ENCODE peak calls at places on chromosomes 5 and 9, in five cellular contexts. One of them, this sample, is unnamed.

GRCh38 chr9:93594041-93594756 is 17.8 kb downstream of the PHF2 start:
- DNase-seq in fibroblast of lung: no peak
- DNase-seq in CD8-positive, alpha-beta T cell: no peak
- DNase-seq in transverse colon: peak; percentile 90
- DNase-seq in Peyer's patch: peak; percentile 77
- DNase-seq in this sample: no peak

GRCh38 chr5:173884402-173885053 is 3.6 kb upstream of the CPEB4 start:
- DNase-seq in CD8-positive, alpha-beta T cell: peak; percentile 18
- DNase-seq in transverse colon: peak; percentile 77
- DNase-seq in Peyer's patch: peak; percentile 66
- DNase-seq in fibroblast of lung: no peak
- DNase-seq in this sample: no peak

GRCh38 chr9:120882935-120883607 is 6.1 kb upstream of the PHF19 start:
- DNase-seq in transverse colon: no peak
- DNase-seq in CD8-positive, alpha-beta T cell: no peak
- DNase-seq in fibroblast of lung: no peak
- DNase-seq in Peyer's patch: no peak
- DNase-seq in this sample: no peak

GRCh38 chr5:36158144-36158543 is 6.2 kb downstream of the SKP2 start:
- DNase-seq in CD8-positive, alpha-beta T cell: no peak
- DNase-seq in Peyer's patch: no peak
- DNase-seq in transverse colon: no peak
- DNase-seq in fibroblast of lung: no peak
- DNase-seq in this sample: peak; percentile 92

GRCh38 chr5:125372694-125373621 is 626.5 kb upstream of the ZNF608 start:
- DNase-seq in CD8-positive, alpha-beta T cell: no peak
- DNase-seq in fibroblast of lung: peak; percentile 55
- DNase-seq in transverse colon: no peak
- DNase-seq in Peyer's patch: no peak
- DNase-seq in this sample: peak; percentile 47

GRCh38 chr5:171893290-171893890 is 107.8 kb downstream of the SMIM23 start:
- DNase-seq in Peyer's patch: no peak
- DNase-seq in transverse colon: no peak
- DNase-seq in CD8-positive, alpha-beta T cell: no peak
- DNase-seq in fibroblast of lung: peak; percentile 68
- DNase-seq in this sample: no peak

GRCh38 chr9:25003686-25004085 is 458.0 kb upstream of the IZUMO3 start:
- DNase-seq in CD8-positive, alpha-beta T cell: no peak
- DNase-seq in Peyer's patch: no peak
- DNase-seq in fibroblast of lung: no peak
- DNase-seq in transverse colon: no peak
- DNase-seq in this sample: no peak

GRCh38 chr5:98605010-98605425 is 168.4 kb upstream of the RGMB start:
- DNase-seq in CD8-positive, alpha-beta T cell: no peak
- DNase-seq in Peyer's patch: no peak
- DNase-seq in fibroblast of lung: no peak
- DNase-seq in transverse colon: no peak
- DNase-seq in this sample: no peak

GRCh38 chr5:63803165-63803564 is 159.1 kb downstream of the HTR1A start:
- DNase-seq in Peyer's patch: no peak
- DNase-seq in fibroblast of lung: no peak
- DNase-seq in CD8-positive, alpha-beta T cell: no peak
- DNase-seq in transverse colon: no peak
- DNase-seq in this sample: no peak
- H3K9me3 ChIP-seq in Peyer's patch: no peaks in the 10 kb centered on the region
- H3K9me3 ChIP-seq in fibroblast of lung: no peaks in the 10 kb centered on the region
- H3K9me3 ChIP-seq in CD8-positive, alpha-beta T cell: no peaks in the 10 kb centered on the region
- H3K9me3 ChIP-seq in transverse colon: no peaks in the 10 kb centered on the region
- H3K9me3 ChIP-seq in this sample: no peaks in the 10 kb centered on the region

GRCh38 chr9:109653470-109653869 is 126.5 kb upstream of the PALM2AKAP2 start:
- DNase-seq in Peyer's patch: no peak
- DNase-seq in fibroblast of lung: no peak
- DNase-seq in transverse colon: no peak
- DNase-seq in CD8-positive, alpha-beta T cell: no peak
- DNase-seq in this sample: no peak
- TF ChIP-seq CTCF in Peyer's patch: no peak
- TF ChIP-seq CTCF in fibroblast of lung: peak; percentile 9
- TF ChIP-seq CTCF in transverse colon: no peak
- TF ChIP-seq CTCF in CD8-positive, alpha-beta T cell: no peak
- TF ChIP-seq CTCF in this sample: no peak

GRCh38 chr9:89274838-89275237 is 36.2 kb upstream of the CKS2 start:
- DNase-seq in Peyer's patch: no peak
- DNase-seq in CD8-positive, alpha-beta T cell: no peak
- DNase-seq in fibroblast of lung: peak; percentile 95
- DNase-seq in transverse colon: no peak
- DNase-seq in this sample: no peak

GRCh38 chr9:89278551-89278950 is 32.4 kb upstream of the CKS2 start:
- DNase-seq in CD8-positive, alpha-beta T cell: no peak
- DNase-seq in transverse colon: no peak
- DNase-seq in fibroblast of lung: peak; percentile 12
- DNase-seq in Peyer's patch: no peak
- DNase-seq in this sample: no peak

GRCh38 chr9:89278997-89279739 is 31.8 kb upstream of the CKS2 start:
- DNase-seq in CD8-positive, alpha-beta T cell: no peak
- DNase-seq in Peyer's patch: no peak
- DNase-seq in transverse colon: no peak
- DNase-seq in fibroblast of lung: peak; percentile 84
- DNase-seq in this sample: peak; percentile 45

GRCh38 chr9:89277454-89277853 is 33.5 kb upstream of the CKS2 start:
- DNase-seq in CD8-positive, alpha-beta T cell: no peak
- DNase-seq in transverse colon: peak; percentile 13
- DNase-seq in Peyer's patch: no peak
- DNase-seq in fibroblast of lung: peak; percentile 63
- DNase-seq in this sample: no peak

GRCh38 chr9:89277043-89277442 is 34.0 kb upstream of the CKS2 start:
- DNase-seq in fibroblast of lung: no peak
- DNase-seq in Peyer's patch: no peak
- DNase-seq in CD8-positive, alpha-beta T cell: no peak
- DNase-seq in transverse colon: no peak
- DNase-seq in this sample: no peak
- H3K9me3 ChIP-seq in fibroblast of lung: no peaks in the 10 kb centered on the region
- H3K9me3 ChIP-seq in Peyer's patch: peaks cover 19% of the 10 kb centered on the region
- H3K9me3 ChIP-seq in CD8-positive, alpha-beta T cell: peaks cover 4% of the 10 kb centered on the region
- H3K9me3 ChIP-seq in transverse colon: peaks cover 20% of the 10 kb centered on the region
- H3K9me3 ChIP-seq in this sample: peaks cover 4% of the 10 kb centered on the region

GRCh38 chr9:96564217-96564616 is 55.4 kb downstream of the CDC14B start:
- DNase-seq in Peyer's patch: no peak
- DNase-seq in fibroblast of lung: no peak
- DNase-seq in CD8-positive, alpha-beta T cell: no peak
- DNase-seq in transverse colon: no peak
- DNase-seq in this sample: no peak

GRCh38 chr9:96566401-96567202 is 53.0 kb downstream of the CDC14B start:
- DNase-seq in transverse colon: peak; percentile 90
- DNase-seq in CD8-positive, alpha-beta T cell: peak; percentile 74
- DNase-seq in fibroblast of lung: peak; percentile 56
- DNase-seq in Peyer's patch: peak; percentile 91
- DNase-seq in this sample: peak; percentile 50

GRCh38 chr9:96565684-96566360 is 53.8 kb downstream of the CDC14B start:
- DNase-seq in transverse colon: peak; percentile 13
- DNase-seq in Peyer's patch: no peak
- DNase-seq in fibroblast of lung: peak; percentile 51
- DNase-seq in CD8-positive, alpha-beta T cell: no peak
- DNase-seq in this sample: no peak

GRCh38 chr9:96567203-96567700 is 52.4 kb downstream of the CDC14B start:
- DNase-seq in CD8-positive, alpha-beta T cell: peak; percentile 20
- DNase-seq in transverse colon: no peak
- DNase-seq in Peyer's patch: no peak
- DNase-seq in fibroblast of lung: peak; percentile 29
- DNase-seq in this sample: peak; percentile 34
- TF ChIP-seq CTCF in CD8-positive, alpha-beta T cell: no peak
- TF ChIP-seq CTCF in transverse colon: no peak
- TF ChIP-seq CTCF in Peyer's patch: no peak
- TF ChIP-seq CTCF in fibroblast of lung: no peak
- TF ChIP-seq CTCF in this sample: no peak

GRCh38 chr5:179131321-179131835 is 71.2 kb downstream of the ZNF354C start:
- DNase-seq in fibroblast of lung: no peak
- DNase-seq in CD8-positive, alpha-beta T cell: no peak
- DNase-seq in Peyer's patch: no peak
- DNase-seq in transverse colon: no peak
- DNase-seq in this sample: no peak

GRCh38 chr5:179128976-179129375 is 68.8 kb downstream of the ZNF354C start:
- DNase-seq in Peyer's patch: peak; percentile 28
- DNase-seq in CD8-positive, alpha-beta T cell: no peak
- DNase-seq in transverse colon: no peak
- DNase-seq in fibroblast of lung: no peak
- DNase-seq in this sample: no peak

GRCh38 chr5:179130101-179130681 is 70.0 kb downstream of the ZNF354C start:
- DNase-seq in Peyer's patch: peak; percentile 24
- DNase-seq in transverse colon: no peak
- DNase-seq in CD8-positive, alpha-beta T cell: no peak
- DNase-seq in fibroblast of lung: no peak
- DNase-seq in this sample: no peak

GRCh38 chr5:179128041-179128365 is 67.8 kb downstream of the ZNF354C start:
- DNase-seq in fibroblast of lung: no peak
- DNase-seq in CD8-positive, alpha-beta T cell: no peak
- DNase-seq in Peyer's patch: peak; percentile 28
- DNase-seq in transverse colon: no peak
- DNase-seq in this sample: no peak

DNA sequence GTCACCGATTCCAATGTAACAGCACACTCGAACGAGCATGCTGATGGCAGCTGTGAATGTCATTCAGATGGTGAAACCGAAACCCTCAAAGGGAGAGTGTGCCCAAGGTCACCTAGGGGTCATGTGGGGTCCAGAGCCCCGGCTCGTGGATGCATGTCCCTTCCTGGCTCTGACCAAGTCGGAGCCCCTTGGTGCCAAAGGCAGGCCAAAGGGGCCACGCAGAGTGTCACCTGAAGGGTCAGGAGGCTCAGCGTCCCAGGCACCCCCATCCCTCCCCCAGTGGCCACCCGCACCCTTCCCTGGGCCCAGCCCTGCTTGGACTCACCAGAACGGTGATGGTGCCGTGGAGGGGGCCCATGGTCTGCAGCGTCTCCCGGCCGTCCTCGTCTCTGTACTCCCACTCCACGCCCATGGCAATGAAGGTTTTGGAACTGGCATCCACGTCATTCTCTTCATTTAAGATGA is 69.5 kb downstream of the ZNF354C start:
- DNase-seq in CD8-positive, alpha-beta T cell: no peak
- DNase-seq in fibroblast of lung: no peak
- DNase-seq in Peyer's patch: peak; percentile 32
- DNase-seq in transverse colon: no peak
- DNase-seq in this sample: no peak
- H3K9me3 ChIP-seq in CD8-positive, alpha-beta T cell: no peaks in the 10 kb centered on the region
- H3K9me3 ChIP-seq in fibroblast of lung: no peaks in the 10 kb centered on the region
- H3K9me3 ChIP-seq in Peyer's patch: no peaks in the 10 kb centered on the region
- H3K9me3 ChIP-seq in transverse colon: no peaks in the 10 kb centered on the region
- H3K9me3 ChIP-seq in this sample: no peaks in the 10 kb centered on the region

DNA sequence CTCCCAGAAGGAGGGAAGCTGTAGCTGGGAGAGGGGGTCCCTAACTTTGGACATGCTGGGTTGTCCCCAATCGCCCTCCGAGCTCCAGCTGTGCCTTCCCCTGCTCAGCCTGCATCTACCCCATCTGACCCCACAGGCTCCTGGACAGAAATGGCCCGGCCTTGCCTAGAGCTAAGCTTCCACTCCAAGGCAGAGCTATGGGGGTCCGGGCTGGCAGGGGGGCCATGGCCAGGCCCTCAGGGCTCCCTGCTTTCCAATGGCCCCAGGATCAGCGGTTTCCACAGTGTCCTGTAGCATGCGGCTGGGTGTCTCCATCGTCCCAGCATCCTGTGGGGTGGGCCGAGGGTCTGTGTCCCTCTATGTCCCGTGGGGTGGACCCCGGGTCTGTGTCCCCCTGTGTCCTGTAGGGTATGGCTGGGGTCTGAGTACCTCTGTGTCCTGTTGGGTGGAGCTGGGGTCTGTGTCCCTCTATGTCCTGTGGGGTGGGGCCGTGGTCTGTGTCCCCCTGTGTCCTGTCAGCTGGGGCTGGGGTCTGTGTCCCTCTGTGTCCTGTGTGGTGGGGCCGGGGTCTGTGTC is 130.6 kb downstream of the RXRA start:
- DNase-seq in fibroblast of lung: no peak
- DNase-seq in Peyer's patch: no peak
- DNase-seq in CD8-positive, alpha-beta T cell: no peak
- DNase-seq in transverse colon: no peak
- DNase-seq in this sample: no peak
- TF ChIP-seq CTCF in fibroblast of lung: peak; percentile 7
- TF ChIP-seq CTCF in Peyer's patch: no peak
- TF ChIP-seq CTCF in CD8-positive, alpha-beta T cell: no peak
- TF ChIP-seq CTCF in transverse colon: no peak
- TF ChIP-seq CTCF in this sample: no peak

GRCh38 chr5:165497707-165498106 is 1992.3 kb downstream of the MAT2B start:
- DNase-seq in fibroblast of lung: peak; percentile 17
- DNase-seq in CD8-positive, alpha-beta T cell: no peak
- DNase-seq in Peyer's patch: no peak
- DNase-seq in transverse colon: no peak
- DNase-seq in this sample: peak; percentile 43
- H3K9me3 ChIP-seq in fibroblast of lung: no peaks in the 10 kb centered on the region
- H3K9me3 ChIP-seq in CD8-positive, alpha-beta T cell: no peaks in the 10 kb centered on the region
- H3K9me3 ChIP-seq in Peyer's patch: no peaks in the 10 kb centered on the region
- H3K9me3 ChIP-seq in transverse colon: no peaks in the 10 kb centered on the region
- H3K9me3 ChIP-seq in this sample: no peaks in the 10 kb centered on the region

GRCh38 chr5:146049704-146050026 is 55.7 kb downstream of the PLAC8L1 start:
- DNase-seq in transverse colon: no peak
- DNase-seq in Peyer's patch: no peak
- DNase-seq in fibroblast of lung: no peak
- DNase-seq in CD8-positive, alpha-beta T cell: no peak
- DNase-seq in this sample: no peak
- TF ChIP-seq CTCF in transverse colon: no peak
- TF ChIP-seq CTCF in Peyer's patch: no peak
- TF ChIP-seq CTCF in fibroblast of lung: no peak
- TF ChIP-seq CTCF in CD8-positive, alpha-beta T cell: no peak
- TF ChIP-seq CTCF in this sample: no peak

DNA sequence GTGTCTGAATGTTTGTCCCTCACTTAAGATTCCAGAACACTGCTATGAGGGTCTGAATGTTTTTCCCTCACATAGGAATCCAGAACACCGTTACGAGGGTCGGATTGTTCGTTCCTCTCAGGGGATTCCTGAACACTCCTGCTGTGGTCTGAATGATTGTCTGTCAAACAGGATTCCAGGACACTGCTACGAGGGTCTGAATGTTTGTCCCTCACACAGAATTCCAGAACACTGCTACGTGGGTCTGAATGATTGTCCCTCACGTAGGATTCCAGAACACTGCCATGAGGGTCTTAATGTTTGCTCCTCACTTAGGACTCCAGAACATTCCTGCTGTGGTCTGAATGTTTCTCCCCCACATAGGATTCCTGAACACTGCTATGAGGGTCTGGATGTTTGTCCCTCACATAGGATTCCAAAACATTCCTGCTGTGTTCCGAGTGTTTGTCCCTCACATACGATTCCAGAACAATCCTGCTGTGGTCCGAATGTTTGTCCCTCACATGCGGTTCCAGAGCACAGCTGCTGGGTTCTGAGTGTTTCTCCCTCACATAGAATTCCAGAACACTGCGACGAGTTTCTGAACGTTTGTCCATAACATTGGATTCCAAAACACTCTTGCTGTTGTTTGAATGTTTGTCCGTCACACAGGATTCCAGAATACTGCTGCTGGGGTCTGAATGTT is 199.5 kb downstream of the FOXD4L6 start:
- DNase-seq in transverse colon: no peak
- DNase-seq in CD8-positive, alpha-beta T cell: no peak
- DNase-seq in fibroblast of lung: no peak
- DNase-seq in Peyer's patch: no peak
- DNase-seq in this sample: no peak
- H3K9me3 ChIP-seq in transverse colon: peaks cover 41% of the 10 kb centered on the region
- H3K9me3 ChIP-seq in CD8-positive, alpha-beta T cell: peaks cover 51% of the 10 kb centered on the region
- H3K9me3 ChIP-seq in fibroblast of lung: no peaks in the 10 kb centered on the region
- H3K9me3 ChIP-seq in Peyer's patch: peaks cover 66% of the 10 kb centered on the region
- H3K9me3 ChIP-seq in this sample: peaks cover 7% of the 10 kb centered on the region